ENCODE peak calls at places on chromosomes 13 and 19, in eight cellular contexts. O, W, S, P, Y, X, R and F are unnamed samples. For H3K4me1, the result is how much of the 10 kb centered on the place peaks cover.

GRCh38 chr19:56837492-56837891 is 3.0 kb downstream of the PEG3 start:
- DNase-seq in O (peak), W (peak), S (no peak), P (peak), Y (no peak), X (no peak), R (no peak), F (peak)

GRCh38 chr13:100483836-100484381 is 104.7 kb downstream of the GGACT start:
- DNase-seq in O (no peak), W (no peak), S (no peak), P (no peak), Y (no peak), X (no peak), R (no peak), F (no peak)

GRCh38 chr13:113151745-113152707 is 6.4 kb upstream of the PROZ start:
- DNase-seq in O (no peak), W (no peak), S (no peak), P (peak), Y (no peak), X (peak), R (peak), F (no peak)

GRCh38 chr13:44436589-44437337 is 63.1 kb downstream of the SERP2 start:
- DNase-seq in O (peak), W (peak), S (peak), P (peak), Y (peak), X (peak), R (peak), F (peak)

GRCh38 chr13:109610517-109610916 is 175.9 kb downstream of the IRS2 start:
- DNase-seq in O (peak), W (no peak), S (no peak), P (no peak), Y (no peak), X (no peak), R (no peak), F (peak)

GRCh38 chr13:101556676-101557121 is 104.2 kb downstream of the ITGBL1 start:
- DNase-seq in O (no peak), W (no peak), S (no peak), P (no peak), Y (no peak), X (peak), R (no peak), F (no peak)

GRCh38 chr19:29505034-29505824 is 20.6 kb upstream of the VSTM2B start:
- DNase-seq in O (peak), W (no peak), S (no peak), P (no peak), Y (peak), X (no peak), R (no peak), F (no peak)

GRCh38 chr19:8208119-8208709 is 956 bp upstream of the CERS4 start:
- DNase-seq in O (no peak), W (no peak), S (no peak), P (peak), Y (no peak), X (no peak), R (no peak), F (no peak)

GRCh38 chr19:43639507-43640423 is at the start of gene CADM4:
- DNase-seq in O (peak), W (no peak), S (no peak), P (peak), Y (peak), X (no peak), R (no peak), F (peak)

GRCh38 chr13:73607489-73608156 is 526.6 kb downstream of the KLF12 start:
- DNase-seq in O (no peak), W (no peak), S (peak), P (no peak), Y (no peak), X (peak), R (no peak), F (no peak)

GRCh38 chr19:36686365-36687213 is 823 bp upstream of the ZNF567 start:
- DNase-seq in O (peak), W (no peak), S (peak), P (no peak), Y (no peak), X (peak), R (peak), F (no peak)

GRCh38 chr19:38043649-38044144 is 136.7 kb downstream of the SIPA1L3 start:
- DNase-seq in O (no peak), W (no peak), S (no peak), P (no peak), Y (no peak), X (no peak), R (no peak), F (no peak)

GRCh38 chr13:65921933-65922332 is 1308.2 kb downstream of the PCDH9 start:
- DNase-seq in O (no peak), W (no peak), S (no peak), P (no peak), Y (no peak), X (no peak), R (no peak), F (no peak)

GRCh38 chr19:46999878-47000277 is 19.8 kb upstream of the NPAS1 start:
- DNase-seq in O (no peak), W (no peak), S (no peak), P (no peak), Y (no peak), X (no peak), R (no peak), F (no peak)

GRCh38 chr13:99133230-99133629 is 67.4 kb upstream of the UBAC2 start:
- DNase-seq in O (no peak), W (no peak), S (no peak), P (no peak), Y (no peak), X (no peak), R (no peak), F (no peak)

GRCh38 chr13:114101831-114102520 is 30.4 kb downstream of the RASA3 start:
- DNase-seq in O (peak), W (no peak), S (no peak), P (peak), Y (no peak), X (no peak), R (no peak), F (no peak)

GRCh38 chr13:110306340-110306959 is 507 bp downstream of the COL4A1 start:
- DNase-seq in O (peak), W (no peak), S (no peak), P (peak), Y (no peak), X (no peak), R (no peak), F (no peak)

GRCh38 chr19:39223703-39224279 is 19.7 kb upstream of the SYCN start:
- DNase-seq in O (no peak), W (no peak), S (peak), P (no peak), Y (peak), X (peak), R (peak), F (no peak)

GRCh38 chr13:110137677-110138008 is 169.3 kb downstream of the COL4A1 start:
- DNase-seq in O (no peak), W (no peak), S (no peak), P (peak), Y (no peak), X (no peak), R (peak), F (peak)

GRCh38 chr13:78598933-78599332 is 4.4 kb downstream of the POU4F1 start:
- DNase-seq in O (no peak), W (no peak), S (no peak), P (no peak), Y (no peak), X (no peak), R (no peak), F (no peak)

GRCh38 chr13:54162069-54162468 is 1133.5 kb downstream of the OLFM4 start:
- DNase-seq in O (no peak), W (no peak), S (no peak), P (no peak), Y (no peak), X (no peak), R (no peak), F (no peak)

GRCh38 chr13:113835461-113836274 is 28.2 kb downstream of the GAS6 start:
- DNase-seq in O (no peak), W (no peak), S (no peak), P (no peak), Y (no peak), X (peak), R (peak), F (no peak)

GRCh38 chr13:60351326-60351725 is 45.7 kb upstream of the TDRD3 start:
- DNase-seq in O (no peak), W (no peak), S (no peak), P (no peak), Y (no peak), X (peak), R (peak), F (no peak)

GRCh38 chr13:81927347-81927746 is 1586.4 kb upstream of the SPRY2 start:
- DNase-seq in O (no peak), W (no peak), S (peak), P (no peak), Y (no peak), X (no peak), R (no peak), F (no peak)

DNA sequence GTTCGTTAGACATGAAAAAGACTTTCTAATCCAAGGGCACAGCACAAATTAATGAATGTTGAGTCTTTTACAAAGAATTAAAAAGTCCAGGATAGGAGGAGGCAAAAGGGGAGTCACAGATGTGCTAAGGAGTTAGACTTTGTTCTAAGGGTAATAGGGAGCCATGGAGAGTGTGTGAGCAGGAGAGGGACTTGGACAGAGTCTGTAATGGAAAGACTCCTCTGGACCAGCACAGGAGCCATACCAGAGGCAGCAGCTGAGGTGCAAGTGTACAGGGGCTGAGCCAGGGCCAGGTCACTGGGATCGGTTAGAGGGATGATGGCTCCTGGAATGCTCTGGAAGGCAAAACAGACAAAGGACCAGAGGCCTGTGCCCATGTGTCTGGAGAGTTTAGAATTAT is 10.5 kb downstream of the GTPBP3 start:
- DNase-seq in O (no peak), W (no peak), S (no peak), P (no peak), Y (no peak), X (no peak), R (no peak), F (no peak)
- H3K4me1 ChIP-seq in O (under half), W (under half), S (under half), P (under half), Y (under half), X (under half), R (under half), F (under half)

DNA sequence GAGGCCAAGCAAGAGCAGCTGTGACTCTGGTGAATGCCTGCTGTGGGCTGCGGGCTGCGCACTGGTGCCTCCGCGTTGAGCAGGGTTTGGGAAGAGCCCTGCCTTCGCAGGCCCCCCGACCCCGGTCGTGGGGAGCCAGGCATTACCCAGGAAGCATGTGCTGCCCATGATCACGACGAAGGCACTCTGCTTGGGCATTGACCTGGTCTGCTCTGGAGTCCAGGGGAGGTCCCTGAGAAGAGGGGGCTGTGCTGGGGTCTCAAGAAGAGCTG is 19.2 kb downstream of the RANBP3 start:
- DNase-seq in O (no peak), W (no peak), S (no peak), P (no peak), Y (no peak), X (no peak), R (no peak), F (no peak)
- H3K4me1 ChIP-seq in O (under half), W (under half), S (under half), P (under half), Y (under half), X (half or more), R (under half), F (under half)

GRCh38 chr19:1274852-1275259 is 474 bp upstream of the FAM174C start:
- DNase-seq in O (no peak), W (no peak), S (no peak), P (no peak), Y (no peak), X (no peak), R (no peak), F (no peak)
- H3K4me1 ChIP-seq in O (under half), W (under half), S (under half), P (half or more), Y (under half), X (under half), R (half or more), F (under half)

GRCh38 chr19:14418743-14419037 is 451 bp downstream of the DDX39A start:
- DNase-seq in O (no peak), W (no peak), S (no peak), P (no peak), Y (no peak), X (no peak), R (no peak), F (no peak)
- H3K4me1 ChIP-seq in O (under half), W (under half), S (under half), P (under half), Y (under half), X (under half), R (under half), F (under half)

GRCh38 chr13:25118371-25118770 is 22.4 kb downstream of the PABPC3 start:
- DNase-seq in O (no peak), W (no peak), S (no peak), P (no peak), Y (no peak), X (no peak), R (no peak), F (no peak)
- H3K4me1 ChIP-seq in O (under half), W (under half), S (under half), P (under half), Y (under half), X (under half), R (under half), F (under half)

DNA sequence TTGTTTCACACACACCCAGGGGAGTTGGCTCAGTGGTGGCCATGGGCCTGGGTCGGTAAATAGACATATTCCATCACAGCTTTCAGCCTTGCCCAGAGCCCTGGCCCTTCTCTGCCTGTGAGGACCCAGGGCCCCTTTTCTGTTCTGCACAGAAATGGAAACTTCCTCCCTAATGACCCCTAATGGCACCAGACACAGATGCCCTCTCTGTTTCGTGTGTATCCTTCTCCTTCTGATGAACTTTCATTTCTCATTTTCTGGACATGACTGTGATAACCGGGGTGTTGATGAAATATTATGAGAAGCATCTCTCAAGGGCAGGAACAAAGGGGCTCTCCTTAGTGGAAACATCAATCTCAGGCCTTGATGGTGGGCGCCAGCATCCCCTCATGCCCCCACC is 12.8 kb downstream of the LILRA1 start:
- DNase-seq in O (no peak), W (no peak), S (no peak), P (no peak), Y (no peak), X (no peak), R (no peak), F (no peak)
- H3K4me1 ChIP-seq in O (under half), W (under half), S (under half), P (under half), Y (under half), X (under half), R (under half), F (under half)

DNA sequence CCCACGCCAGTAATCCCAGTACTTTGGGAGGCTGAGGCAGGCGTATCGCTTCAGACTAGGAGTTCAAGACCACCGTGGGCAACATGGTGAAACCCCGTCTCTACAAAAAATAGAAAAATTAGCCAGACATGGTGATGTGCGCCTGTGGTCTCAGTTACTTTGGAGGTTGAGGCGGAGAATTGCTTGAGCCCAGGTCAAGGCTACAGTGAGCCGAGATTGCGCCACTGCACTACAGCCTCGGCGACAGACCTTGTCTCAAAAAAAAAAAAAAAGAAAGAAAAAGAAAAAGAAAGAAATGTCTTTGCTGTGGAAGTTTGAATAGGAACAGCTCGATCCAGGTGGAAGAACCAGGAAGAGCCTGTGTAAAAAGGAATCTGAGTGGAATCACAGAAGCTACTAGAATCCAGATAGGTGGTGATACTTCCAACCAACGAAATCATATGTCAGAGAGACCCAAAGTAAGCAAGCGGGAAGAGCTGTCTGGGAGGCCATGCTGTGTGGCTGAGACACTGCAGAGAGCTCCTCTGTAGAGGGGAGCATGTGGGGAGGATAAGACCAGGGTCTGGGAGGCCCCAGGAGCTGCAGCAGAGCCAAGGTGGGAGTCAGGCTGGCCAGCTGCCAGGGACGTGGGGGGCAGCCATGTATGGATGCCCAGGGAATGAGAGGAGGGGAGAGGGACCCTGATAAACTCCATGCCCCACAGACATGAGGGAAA is 21.1 kb downstream of the LATS2 start:
- DNase-seq in O (no peak), W (no peak), S (no peak), P (no peak), Y (no peak), X (no peak), R (no peak), F (no peak)
- H3K4me1 ChIP-seq in O (under half), W (under half), S (under half), P (under half), Y (under half), X (under half), R (under half), F (under half)

DNA sequence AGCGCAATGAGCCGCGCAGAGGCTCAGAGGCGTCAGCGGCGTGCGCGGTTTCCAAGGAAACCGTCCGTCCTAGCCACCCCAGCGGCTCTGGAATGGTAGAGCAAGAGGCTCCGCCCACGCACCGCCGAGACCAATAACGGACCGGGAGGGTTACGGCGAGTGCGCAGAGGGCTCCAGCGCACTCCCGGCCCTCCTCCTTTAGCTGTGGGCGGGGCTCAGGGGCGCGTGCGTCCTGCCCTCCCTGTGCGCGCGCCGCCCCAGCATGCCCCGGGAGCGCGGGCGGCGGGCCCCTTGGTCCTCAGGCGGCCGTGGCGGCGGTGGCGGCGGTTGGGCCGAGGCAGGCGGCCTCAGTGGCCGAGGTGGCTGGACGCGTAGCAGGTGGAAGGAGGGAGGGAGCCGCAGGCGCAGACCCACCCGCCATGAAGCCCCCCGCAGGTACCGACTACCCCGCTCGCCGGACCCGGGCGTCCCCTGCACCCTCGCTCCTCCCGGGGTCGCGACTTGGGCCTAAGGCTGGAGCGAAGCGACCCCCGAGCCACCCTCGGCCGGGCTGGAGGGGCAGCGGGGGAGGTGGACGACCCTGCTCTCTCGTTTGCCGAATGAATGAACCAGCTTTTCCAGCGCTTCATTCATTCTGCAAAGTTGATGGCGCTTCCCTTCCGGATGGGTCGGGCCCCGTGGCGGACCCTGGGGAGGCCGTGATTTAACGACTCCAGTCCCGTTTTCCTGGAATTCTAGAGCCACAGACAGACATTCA is at the start of gene THOP1:
- DNase-seq in O (peak), W (peak), S (peak), P (peak), Y (peak), X (peak), R (peak), F (peak)
- H3K4me1 ChIP-seq in O (under half), W (under half), S (under half), P (under half), Y (under half), X (under half), R (under half), F (under half)

GRCh38 chr19:49859838-49860715 is 7.3 kb downstream of the PNKP start:
- DNase-seq in O (peak), W (no peak), S (no peak), P (no peak), Y (no peak), X (no peak), R (no peak), F (no peak)

GRCh38 chr19:49862411-49863253 is 4.7 kb downstream of the PNKP start:
- DNase-seq in O (peak), W (no peak), S (no peak), P (peak), Y (no peak), X (no peak), R (no peak), F (peak)

GRCh38 chr19:49861541-49862410 is 5.6 kb downstream of the PNKP start:
- DNase-seq in O (peak), W (no peak), S (no peak), P (peak), Y (no peak), X (no peak), R (no peak), F (no peak)

GRCh38 chr19:49860716-49861100 is 6.7 kb downstream of the PNKP start:
- DNase-seq in O (no peak), W (no peak), S (no peak), P (no peak), Y (no peak), X (no peak), R (no peak), F (no peak)

DNA sequence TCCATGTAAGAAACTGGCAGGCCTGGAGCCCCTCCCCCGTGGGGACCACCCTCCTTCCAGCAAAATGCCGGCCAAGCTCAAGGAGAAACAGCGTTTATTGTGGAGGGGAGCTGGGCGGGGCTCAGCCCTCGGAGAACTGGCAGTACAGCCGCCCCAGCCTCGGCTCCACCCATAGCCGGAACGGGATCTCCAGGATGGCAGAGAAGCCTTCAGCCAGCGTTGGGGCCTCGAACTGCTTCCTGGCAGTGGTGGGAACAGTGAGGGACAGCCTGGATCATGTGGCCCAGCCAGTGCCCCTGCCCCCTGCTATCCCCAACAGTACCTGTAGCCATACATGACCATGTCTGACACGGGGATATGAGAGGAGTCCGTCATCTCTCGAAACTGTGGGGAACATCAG is 6.2 kb downstream of the PNKP start:
- DNase-seq in O (peak), W (no peak), S (no peak), P (peak), Y (no peak), X (no peak), R (no peak), F (no peak)
- H3K4me1 ChIP-seq in O (under half), W (under half), S (under half), P (under half), Y (under half), X (under half), R (under half), F (under half)

DNA sequence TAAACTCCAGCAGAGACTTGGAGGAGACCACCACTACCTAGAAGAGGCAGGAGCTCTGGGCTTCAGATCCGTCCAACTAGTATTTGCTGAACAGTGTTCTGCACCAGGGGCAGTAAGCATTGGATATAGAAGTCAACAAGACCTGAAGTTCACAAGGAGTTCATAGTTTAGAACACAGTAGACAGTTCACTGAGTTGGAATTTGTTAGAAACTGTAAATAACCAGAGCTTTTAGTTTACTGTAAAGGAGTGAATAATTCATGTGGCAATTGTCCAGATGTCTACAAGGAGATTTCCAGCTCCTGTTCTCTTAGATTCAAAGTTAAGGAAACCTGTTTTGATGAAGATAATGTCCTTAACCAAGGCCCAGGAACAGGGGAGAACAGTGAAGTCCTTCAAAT is 128.9 kb downstream of the COG6 start:
- DNase-seq in O (no peak), W (no peak), S (no peak), P (no peak), Y (no peak), X (peak), R (peak), F (no peak)
- H3K4me1 ChIP-seq in O (under half), W (under half), S (under half), P (under half), Y (under half), X (under half), R (under half), F (under half)